ENCODE peak calls at places on chromosomes 7 and 10, in nine cellular contexts. S is stimulated activated CD8-positive, alpha-beta memory T cell treated with anti-CD3 and anti-CD28 coated beads, Interleukin-2, amount 100 ng/mL, for 1 hour; Z is DMS153; D is endothelial cell; U is stimulated activated CD4-positive, alpha-beta T cell treated with anti-CD3 and anti-CD28 coated beads, Interleukin-12 subunit alpha, Interleukin-12 subunit beta, amount 100 ng/mL, for 24 hours; L is AG20443; C is endothelial cell of umbilical vein; Y is foreskin keratinocyte; P is ascending aorta. H is an unnamed sample.

GRCh38 chr10:78474743-78475142 is 441.1 kb downstream of the RPS24 start:
- DNase-seq in D (no peak), Y (no peak), P (no peak), C (no peak), L (peak), Z (no peak), S (no peak), U (no peak), H (no peak)

GRCh38 chr10:77825965-77826364 is 100.6 kb downstream of the DLG5 start:
- DNase-seq in L (no peak), U (no peak), S (no peak), D (no peak), Y (no peak), P (no peak), Z (no peak), C (no peak), H (no peak)

GRCh38 chr10:79385804-79386531 is 38.7 kb downstream of the PPIF start:
- DNase-seq in U (no peak), P (peak), Y (no peak), L (peak), D (peak), C (no peak), Z (no peak), S (no peak), H (no peak)

GRCh38 chr7:123847868-123848267 is 2.9 kb downstream of the HYAL4 start:
- DNase-seq in P (no peak), S (no peak), Z (no peak), C (no peak), L (no peak), U (no peak), D (no peak), Y (no peak), H (no peak)

GRCh38 chr10:77390481-77390891 is 247.1 kb downstream of the KCNMA1 start:
- DNase-seq in Z (no peak), P (no peak), U (no peak), C (no peak), D (no peak), Y (peak), S (no peak), L (peak), H (no peak)

GRCh38 chr10:25065761-25066476 is 49.5 kb downstream of the THNSL1 start:
- DNase-seq in D (no peak), S (no peak), Y (no peak), Z (no peak), U (no peak), C (no peak), L (no peak), P (no peak), H (no peak)

GRCh38 chr7:102451371-102452054 is 13.2 kb downstream of the ALKBH4 start:
- DNase-seq in P (no peak), D (no peak), Y (peak), Z (no peak), L (peak), C (no peak), U (no peak), S (no peak), H (no peak)

GRCh38 chr7:83672157-83672556 is 23.2 kb upstream of the SEMA3E start:
- DNase-seq in S (no peak), C (no peak), U (no peak), L (no peak), P (no peak), D (no peak), Z (no peak), Y (no peak), H (no peak)